ENCODE peak calls at places on chromosomes 2 and 18, in four cellular contexts. T, Y, O and L are unnamed samples.

GRCh38 chr2:180033993-180034894 is 27.1 kb upstream of the CWC22 start:
- DNase-seq in T (peak; percentile 58), Y (peak; percentile 37), O (no peak), L (peak; percentile 63)

GRCh38 chr2:63424329-63425078 is 163.8 kb downstream of the WDPCP start:
- DNase-seq in O (peak; percentile 30), Y (no peak), T (peak; percentile 41), L (peak; percentile 12)

GRCh38 chr2:231707625-231708049 is 688 bp upstream of the PTMA start:
- DNase-seq in T (no peak), Y (no peak), O (peak; percentile 53), L (peak; percentile 54)

GRCh38 chr2:118403658-118404451 is 315.6 kb downstream of the INSIG2 start:
- DNase-seq in Y (no peak), O (no peak), T (no peak), L (no peak)

GRCh38 chr2:19496646-19497045 is 138.2 kb upstream of the OSR1 start:
- DNase-seq in O (no peak), T (no peak), Y (no peak), L (no peak)

GRCh38 chr2:89851583-89851905 is 1160.1 kb downstream of the RPIA start:
- DNase-seq in O (no peak), T (no peak), Y (no peak), L (no peak)

GRCh38 chr18:56115072-56116038 is 523.0 kb downstream of the TXNL1 start:
- DNase-seq in Y (no peak), O (no peak), T (peak; percentile 25), L (peak; percentile 36)

GRCh38 chr2:3377279-3377611 is 373 bp downstream of the EIPR1 start:
- DNase-seq in T (peak; percentile 41), O (peak; percentile 76), Y (no peak), L (peak; percentile 55)

GRCh38 chr2:174339971-174340399 is 5.2 kb downstream of the SP9 start:
- DNase-seq in O (no peak), Y (no peak), T (no peak), L (no peak)
- H3K4me1 ChIP-seq in O (peaks cover 35% of the 10 kb centered on the region), Y (peaks cover 4% of the 10 kb centered on the region), T (peaks cover 14% of the 10 kb centered on the region), L (no peaks in the 10 kb centered on the region)

DNA sequence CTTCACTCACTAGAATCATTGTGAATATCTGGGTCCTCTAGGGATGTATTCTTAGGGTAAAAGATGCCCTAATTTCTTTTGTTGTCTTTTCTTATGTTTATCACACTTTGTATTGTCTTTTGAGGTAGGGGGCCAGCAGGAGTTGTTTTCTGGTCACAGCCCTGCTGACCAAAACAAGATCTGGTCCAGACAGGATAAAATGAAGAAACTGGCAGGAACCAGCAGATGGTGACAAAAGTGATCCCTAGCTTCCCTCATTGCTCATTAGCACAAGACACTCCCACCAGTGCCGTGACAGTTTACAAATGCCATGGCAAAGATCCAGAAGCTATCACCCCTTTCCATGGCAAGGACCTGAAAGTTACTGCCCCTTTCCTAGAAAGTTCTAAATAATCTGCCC is 81.7 kb upstream of the CCDC85A start:
- DNase-seq in T (no peak), O (no peak), Y (no peak), L (no peak)
- H3K4me2 ChIP-seq in T (no peak overlapping the region), O (no peak overlapping the region), Y (no peak overlapping the region), L (no peak overlapping the region)

GRCh38 chr2:217329023-217329431 is 469.2 kb upstream of the TNP1 start:
- DNase-seq in O (no peak), Y (no peak), T (peak; percentile 21), L (no peak)
- H3K4me1 ChIP-seq in O (peaks cover 6% of the 10 kb centered on the region), Y (peaks cover 87% of the 10 kb centered on the region), T (peaks cover 22% of the 10 kb centered on the region), L (peaks cover 8% of the 10 kb centered on the region)

GRCh38 chr2:15582153-15582552 is 9.5 kb upstream of the DDX1 start:
- DNase-seq in T (no peak), O (no peak), Y (no peak), L (no peak)
- H3K4me2 ChIP-seq in T (no peak overlapping the region), O (no peak overlapping the region), Y (no peak overlapping the region), L (no peak overlapping the region)

DNA sequence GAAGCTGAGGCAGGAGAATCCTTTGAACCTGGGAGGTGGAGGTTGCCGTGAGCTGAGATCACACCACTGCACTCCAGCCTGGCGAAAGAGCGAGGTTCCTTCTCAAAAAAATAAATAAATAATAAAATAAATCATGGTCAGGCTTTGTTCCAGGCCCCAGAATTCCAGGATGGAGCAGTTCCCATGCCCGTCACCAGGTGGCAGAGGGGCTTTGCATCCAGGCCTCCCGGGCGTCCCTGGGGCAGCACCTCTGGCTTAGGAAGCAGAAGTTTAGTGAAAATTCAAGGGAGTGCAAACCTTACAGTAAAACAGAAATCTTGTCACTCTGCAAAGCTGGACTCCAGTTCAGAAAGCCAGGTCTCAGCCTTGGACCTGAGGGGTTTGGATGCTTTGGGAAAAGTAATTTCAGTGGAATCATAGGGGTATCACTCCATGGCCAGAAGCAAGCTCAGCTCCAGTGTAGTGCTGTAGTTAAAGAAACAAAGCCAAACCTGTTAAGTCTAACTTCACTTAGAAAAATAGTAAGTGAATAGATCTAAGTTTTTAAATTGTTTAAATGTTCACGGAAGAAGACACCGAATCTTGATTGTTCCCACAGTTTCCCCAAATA is 512.7 kb downstream of the CMPK2 start:
- DNase-seq in Y (peak; percentile 25), O (peak; percentile 59), T (peak; percentile 58), L (peak; percentile 50)
- H3K4me1 ChIP-seq in Y (no peaks in the 10 kb centered on the region), O (peaks cover 2% of the 10 kb centered on the region), T (no peaks in the 10 kb centered on the region), L (no peaks in the 10 kb centered on the region)

GRCh38 chr2:75042823-75043222 is 84.4 kb downstream of the POLE4 start:
- DNase-seq in O (no peak), Y (no peak), T (no peak), L (no peak)

GRCh38 chr2:75047189-75047812 is 88.9 kb downstream of the POLE4 start:
- DNase-seq in T (peak; percentile 79), O (no peak), Y (no peak), L (peak; percentile 76)

GRCh38 chr2:75044291-75044690 is 85.8 kb downstream of the POLE4 start:
- DNase-seq in Y (no peak), O (peak; percentile 25), T (no peak), L (no peak)

GRCh38 chr2:75041226-75041625 is 82.8 kb downstream of the POLE4 start:
- DNase-seq in T (no peak), O (no peak), Y (no peak), L (no peak)

GRCh38 chr2:75041791-75042231 is 83.4 kb downstream of the POLE4 start:
- DNase-seq in T (peak; percentile 5), O (no peak), Y (no peak), L (no peak)
- H3K4me2 ChIP-seq in T (peak overlapping the region; percentile 5), O (no peak overlapping the region), Y (no peak overlapping the region), L (peak overlapping the region; percentile 52)

GRCh38 chr18:13581055-13581454 is 145.3 kb downstream of the FAM210A start:
- DNase-seq in O (no peak), Y (no peak), T (no peak), L (no peak)
- H3K4me1 ChIP-seq in O (peaks cover 59% of the 10 kb centered on the region), Y (no peaks in the 10 kb centered on the region), T (no peaks in the 10 kb centered on the region), L (no peaks in the 10 kb centered on the region)